ENCODE peak calls at places on chromosomes 12 and 14, in five cellular contexts. A is A549, I is HepG2, B is K562, L is H1. H is an unnamed sample. For H3K4me1, the result is how much of the 10 kb centered on the place peaks cover.

GRCh38 chr12:108543642-108544041 is 17.3 kb downstream of the SART3 start:
- DNase-seq in A (no peak), I (no peak), B (no peak), L (no peak), H (no peak)

GRCh38 chr12:71312767-71313375 is 126.7 kb upstream of the LGR5 start:
- DNase-seq in A (no peak), I (no peak), B (no peak), L (no peak), H (no peak)

GRCh38 chr12:27779837-27780611 is at the start of the genes KLHL42 and MANSC4:
- DNase-seq in A (peak), I (peak), B (peak), L (no peak), H (peak)

GRCh38 chr12:12156116-12156515 is 85.4 kb downstream of the BCL2L14 start:
- DNase-seq in A (no peak), I (no peak), B (no peak), L (no peak), H (no peak)

GRCh38 chr12:107057071-107057834 is 36.1 kb downstream of the CRY1 start:
- DNase-seq in A (peak), I (no peak), B (no peak), L (no peak), H (peak)

GRCh38 chr12:46224401-46224800 is 44.4 kb downstream of the SLC38A1 start:
- DNase-seq in A (no peak), I (no peak), B (no peak), L (no peak), H (peak)

GRCh38 chr14:101501858-101502615 is 59.3 kb upstream of the DIO3 start:
- DNase-seq in A (no peak), I (no peak), B (no peak), L (no peak), H (no peak)

GRCh38 chr12:121501946-121502345 is 78.9 kb downstream of the KDM2B start:
- DNase-seq in A (no peak), I (no peak), B (no peak), L (no peak), H (no peak)

GRCh38 chr14:102591372-102591943 is 991 bp upstream of the RCOR1 start:
- DNase-seq in A (peak), I (no peak), B (peak), L (no peak), H (peak)

GRCh38 chr14:25537846-25538455 is 488.0 kb upstream of the STXBP6 start:
- DNase-seq in A (peak), I (peak), B (peak), L (peak), H (no peak)

GRCh38 chr14:91466192-91466591 is 43.9 kb downstream of the PPP4R3A start:
- DNase-seq in A (no peak), I (no peak), B (no peak), L (no peak), H (no peak)

GRCh38 chr14:75794615-75795038 is 133.6 kb downstream of the TTLL5 start:
- DNase-seq in A (peak), I (peak), B (peak), L (no peak), H (peak)

GRCh38 chr12:34598851-34599529 is 576.7 kb downstream of the ALG10 start:
- DNase-seq in A (no peak), I (no peak), B (no peak), L (no peak), H (no peak)

GRCh38 chr12:76303989-76304460 is 44.2 kb downstream of the BBS10 start:
- DNase-seq in A (no peak), I (no peak), B (peak), L (no peak), H (peak)

GRCh38 chr14:75559451-75560187 is 18.8 kb upstream of the FLVCR2 start:
- DNase-seq in A (peak), I (no peak), B (no peak), L (no peak), H (peak)

GRCh38 chr12:47776471-47777143 is 3.6 kb downstream of the SLC48A1 start:
- DNase-seq in A (no peak), I (no peak), B (peak), L (no peak), H (peak)

GRCh38 chr12:52278931-52279682 is 4.7 kb downstream of the KRT86 start:
- DNase-seq in A (peak), I (peak), B (peak), L (peak), H (peak)

GRCh38 chr14:55125403-55125802 is 3.6 kb upstream of the LGALS3 start:
- DNase-seq in A (no peak), I (no peak), B (no peak), L (no peak), H (no peak)

GRCh38 chr12:95203477-95203843 is 13.8 kb downstream of the FGD6 start:
- DNase-seq in A (no peak), I (no peak), B (no peak), L (no peak), H (no peak)

GRCh38 chr12:116718578-116719454 is 19.1 kb downstream of the SPRING1 start:
- DNase-seq in A (no peak), I (no peak), B (no peak), L (no peak), H (peak)

GRCh38 chr14:23481362-23481970 is 12.0 kb downstream of the NGDN start:
- DNase-seq in A (no peak), I (no peak), B (peak), L (no peak), H (peak)

GRCh38 chr14:102185360-102185759 is 45.7 kb downstream of the WDR20 start:
- DNase-seq in A (peak), I (peak), B (no peak), L (no peak), H (no peak)

GRCh38 chr12:128976120-128976519 is 122.8 kb downstream of the GLT1D1 start:
- DNase-seq in A (peak), I (no peak), B (peak), L (peak), H (no peak)

GRCh38 chr14:105165761-105166485 is 2.7 kb downstream of the JAG2 start:
- DNase-seq in A (no peak), I (no peak), B (no peak), L (no peak), H (no peak)

GRCh38 chr14:104320611-104321086 is 182.3 kb downstream of the KIF26A start:
- DNase-seq in A (no peak), I (no peak), B (no peak), L (no peak), H (no peak)

GRCh38 chr12:12723681-12724420 is 6.7 kb downstream of the CDKN1B start:
- DNase-seq in A (peak), I (no peak), B (peak), L (no peak), H (peak)

GRCh38 chr12:98514984-98515367 is 414 bp upstream of the TMPO start:
- DNase-seq in A (no peak), I (no peak), B (no peak), L (no peak), H (no peak)

GRCh38 chr12:98515368-98516183 is at the start of gene TMPO:
- DNase-seq in A (peak), I (peak), B (peak), L (peak), H (peak)

GRCh38 chr12:98513379-98514318 is 1.7 kb upstream of the TMPO start:
- DNase-seq in A (no peak), I (no peak), B (peak), L (no peak), H (no peak)

GRCh38 chr12:98519257-98519907 is 4.0 kb downstream of the TMPO start:
- DNase-seq in A (no peak), I (no peak), B (no peak), L (no peak), H (no peak)

DNA sequence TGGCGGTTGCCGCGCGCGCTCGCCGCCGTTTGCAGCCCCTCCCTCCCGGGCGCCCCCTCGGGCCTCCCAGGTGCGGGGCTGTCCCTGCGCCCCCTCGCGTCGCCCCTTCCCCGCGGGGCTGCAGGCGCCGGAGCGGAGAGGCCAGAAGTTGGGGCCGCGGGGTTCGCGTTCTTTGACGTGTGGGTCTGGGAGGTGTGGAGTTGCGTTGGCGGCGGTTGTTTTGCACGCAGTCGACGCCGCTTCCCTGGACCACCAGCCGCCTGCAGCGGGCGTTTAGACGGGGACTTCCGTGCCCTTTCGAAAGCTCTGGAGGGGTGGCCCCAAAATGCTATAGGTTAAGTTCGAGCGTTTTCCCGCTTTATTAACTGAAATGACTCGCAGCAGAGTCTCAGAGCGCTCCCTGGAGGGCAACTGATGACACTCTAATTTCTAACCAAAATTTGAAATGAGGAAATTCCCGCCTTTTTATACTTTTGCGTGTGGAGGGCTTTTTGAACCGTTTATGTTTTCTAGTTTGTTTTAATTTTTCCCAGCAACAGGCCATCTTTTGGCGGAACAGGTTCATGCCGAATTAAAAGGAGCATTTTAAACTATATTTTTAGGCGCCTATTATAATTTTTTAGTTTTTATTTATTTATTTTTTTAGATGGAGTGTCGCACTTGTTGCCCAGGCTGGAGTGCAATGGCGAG is 939 bp downstream of the TMPO start:
- DNase-seq in A (peak), I (peak), B (peak), L (no peak), H (peak)
- TF ChIP-seq MAFK in A (no peak), I (no peak), B (no peak), L (no peak), H (no peak)

GRCh38 chr12:65938807-65939206 is 114.5 kb downstream of the HMGA2 start:
- DNase-seq in A (no peak), I (no peak), B (no peak), L (no peak), H (no peak)

GRCh38 chr12:65936529-65936911 is 112.2 kb downstream of the HMGA2 start:
- DNase-seq in A (no peak), I (no peak), B (no peak), L (no peak), H (no peak)

GRCh38 chr12:65937806-65938205 is 113.5 kb downstream of the HMGA2 start:
- DNase-seq in A (no peak), I (no peak), B (no peak), L (no peak), H (no peak)

GRCh38 chr12:65935906-65936528 is 111.7 kb downstream of the HMGA2 start:
- DNase-seq in A (no peak), I (peak), B (no peak), L (no peak), H (no peak)

GRCh38 chr12:65937181-65937641 is 112.9 kb downstream of the HMGA2 start:
- DNase-seq in A (no peak), I (peak), B (no peak), L (no peak), H (peak)
- TF ChIP-seq RAD21 in A (no peak), I (no peak), B (no peak), L (no peak), H (no peak)

GRCh38 chr14:60257862-60258261 is 8.8 kb downstream of the PPM1A start:
- DNase-seq in A (no peak), I (no peak), B (no peak), L (no peak), H (no peak)

GRCh38 chr14:60253649-60254048 is 4.6 kb downstream of the PPM1A start:
- DNase-seq in A (no peak), I (no peak), B (peak), L (no peak), H (no peak)

GRCh38 chr14:60252630-60253029 is 3.6 kb downstream of the PPM1A start:
- DNase-seq in A (no peak), I (no peak), B (no peak), L (no peak), H (no peak)

GRCh38 chr14:60251877-60252276 is 2.9 kb downstream of the PPM1A start:
- DNase-seq in A (no peak), I (no peak), B (no peak), L (no peak), H (no peak)

GRCh38 chr14:60254176-60254575 is 5.2 kb downstream of the PPM1A start:
- DNase-seq in A (no peak), I (peak), B (no peak), L (no peak), H (no peak)
- H3K4me1 ChIP-seq in A (under half), I (under half), B (under half), L (under half), H (under half)

GRCh38 chr12:69240625-69240984 is 1.2 kb downstream of the CPSF6 start:
- DNase-seq in A (peak), I (no peak), B (peak), L (no peak), H (peak)
- TF ChIP-seq MAFK in A (no peak), I (no peak), B (no peak), L (no peak), H (no peak)

GRCh38 chr12:21568115-21568514 is 36.5 kb downstream of the GYS2 start:
- DNase-seq in A (peak), I (no peak), B (peak), L (no peak), H (no peak)
- TF ChIP-seq RAD21 in A (no peak), I (no peak), B (no peak), L (no peak), H (no peak)

DNA sequence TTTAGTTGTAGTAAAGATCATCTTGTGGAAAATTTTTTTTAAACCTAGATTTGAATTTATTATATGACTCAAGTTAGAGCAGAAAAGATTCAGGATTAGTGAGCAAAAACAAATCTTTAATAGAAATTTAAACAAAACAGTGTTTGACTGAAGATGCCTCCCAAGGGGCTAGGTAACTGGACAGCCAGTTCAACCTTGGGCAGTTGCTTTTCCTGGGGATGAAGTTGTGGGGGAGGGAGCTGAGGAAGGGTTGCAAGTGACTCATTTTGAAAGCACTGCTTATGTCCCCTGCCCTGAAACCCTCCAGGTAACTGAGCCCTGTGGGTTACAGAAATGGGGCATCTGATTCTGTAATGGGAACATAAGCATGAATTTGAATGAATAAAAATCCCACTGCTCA is 13.1 kb downstream of the CFAP54 start:
- DNase-seq in A (peak), I (no peak), B (peak), L (no peak), H (no peak)
- H3K4me1 ChIP-seq in A (under half), I (under half), B (under half), L (under half), H (under half)